ENCODE peak calls at places on chromosome 14, in six cellular contexts. Y is stimulated activated CD4-positive, alpha-beta T cell treated with anti-CD3 and anti-CD28 coated beads, Interleukin-1b, Interleukin-23, amount 100 ng/mL, for 24 hours; M is A172; K is iPS-NIHi11; C is M059J; X is transverse colon. E is an unnamed sample.

GRCh38 chr14:55123101-55123500 is 6.0 kb upstream of the LGALS3 start:
- DNase-seq in Y (no peak), M (peak), K (no peak), C (peak), X (no peak), E (no peak)

GRCh38 chr14:66645716-66646115 is 137.8 kb downstream of the GPHN start:
- DNase-seq in Y (no peak), M (peak), K (no peak), C (peak), X (no peak), E (no peak)

GRCh38 chr14:99412122-99413061 is 68.3 kb downstream of the SETD3 start:
- DNase-seq in Y (no peak), M (no peak), K (peak), C (peak), X (no peak), E (no peak)

GRCh38 chr14:105498430-105499255 is 7.6 kb downstream of the TEDC1 start:
- DNase-seq in Y (no peak), M (no peak), K (no peak), C (no peak), X (no peak), E (no peak)

GRCh38 chr14:55731881-55732498 is 152.0 kb downstream of the KTN1 start:
- DNase-seq in Y (peak), M (peak), K (no peak), C (peak), X (peak), E (peak)

GRCh38 chr14:36068777-36069534 is 107.6 kb downstream of the PTCSC3 start:
- DNase-seq in Y (no peak), M (peak), K (no peak), C (peak), X (no peak), E (peak)

GRCh38 chr14:76920572-76921175 is 94.5 kb downstream of the LRRC74A start:
- DNase-seq in Y (no peak), M (no peak), K (peak), C (no peak), X (no peak), E (no peak)

GRCh38 chr14:105492966-105493871 is 2.2 kb downstream of the TEDC1 start:
- DNase-seq in Y (no peak), M (no peak), K (no peak), C (no peak), X (no peak), E (no peak)

GRCh38 chr14:20454359-20454644 is 310 bp downstream of the OSGEP start:
- DNase-seq in Y (no peak), M (peak), K (no peak), C (peak), X (peak), E (peak)

GRCh38 chr14:89675590-89675989 is 258.6 kb upstream of the FOXN3 start:
- DNase-seq in Y (no peak), M (no peak), K (no peak), C (no peak), X (no peak), E (no peak)

GRCh38 chr14:92939699-92940098 is 16.7 kb downstream of the CHGA start:
- DNase-seq in Y (no peak), M (no peak), K (no peak), C (no peak), X (no peak), E (no peak)

GRCh38 chr14:75906680-75907280 is 75.0 kb downstream of the TGFB3 start:
- DNase-seq in Y (peak), M (peak), K (peak), C (peak), X (peak), E (peak)

GRCh38 chr14:55200646-55201045 is 9.3 kb upstream of the DLGAP5 start:
- DNase-seq in Y (no peak), M (no peak), K (no peak), C (no peak), X (no peak), E (no peak)

GRCh38 chr14:22047105-22047504 is 373.5 kb upstream of the OR4E1 start:
- DNase-seq in Y (no peak), M (no peak), K (peak), C (no peak), X (no peak), E (peak)

GRCh38 chr14:29937116-29937515 is 9.5 kb upstream of the PRKD1 start:
- DNase-seq in Y (no peak), M (peak), K (no peak), C (peak), X (no peak), E (no peak)

GRCh38 chr14:26199599-26200370 is 398.0 kb downstream of the NOVA1 start:
- DNase-seq in Y (no peak), M (peak), K (no peak), C (peak), X (no peak), E (no peak)

GRCh38 chr14:99064262-99064954 is 207.6 kb downstream of the BCL11B start:
- DNase-seq in Y (no peak), M (no peak), K (no peak), C (no peak), X (no peak), E (peak)

GRCh38 chr14:91872011-91872476 is 4.7 kb upstream of the TC2N start:
- DNase-seq in Y (no peak), M (no peak), K (no peak), C (no peak), X (no peak), E (peak)

GRCh38 chr14:54593860-54594259 is 26.9 kb downstream of the SAMD4A start:
- DNase-seq in Y (no peak), M (no peak), K (no peak), C (peak), X (no peak), E (no peak)

GRCh38 chr14:69077841-69078240 is 75.1 kb downstream of the DCAF5 start:
- DNase-seq in Y (no peak), M (peak), K (no peak), C (peak), X (no peak), E (no peak)

GRCh38 chr14:84591827-84592540 is 938.0 kb upstream of the FLRT2 start:
- DNase-seq in Y (no peak), M (peak), K (no peak), C (no peak), X (no peak), E (no peak)

GRCh38 chr14:89908712-89909450 is 45.6 kb downstream of the EFCAB11 start:
- DNase-seq in Y (no peak), M (no peak), K (no peak), C (peak), X (no peak), E (peak)

GRCh38 chr14:45766247-45766646 is 513.2 kb upstream of the MIS18BP1 start:
- DNase-seq in Y (no peak), M (no peak), K (no peak), C (no peak), X (no peak), E (no peak)

GRCh38 chr14:31208546-31209424 is 1.2 kb upstream of the HECTD1 start:
- DNase-seq in Y (peak), M (no peak), K (no peak), C (no peak), X (peak), E (no peak)

GRCh38 chr14:74973003-74973614 is 17.7 kb upstream of the PGF start:
- DNase-seq in Y (peak), M (no peak), K (peak), C (peak), X (peak), E (no peak)

GRCh38 chr14:61607570-61608244 is 87.6 kb upstream of the HIF1A start:
- DNase-seq in Y (no peak), M (no peak), K (no peak), C (no peak), X (no peak), E (no peak)

GRCh38 chr14:48973136-48973535 is 613.0 kb downstream of the RPS29 start:
- DNase-seq in Y (no peak), M (peak), K (no peak), C (peak), X (no peak), E (peak)

GRCh38 chr14:24435998-24436354 is 6.2 kb downstream of the KHNYN start:
- DNase-seq in Y (no peak), M (no peak), K (no peak), C (no peak), X (no peak), E (no peak)

GRCh38 chr14:68574906-68575305 is 218.0 kb downstream of the ZFP36L1 start:
- DNase-seq in Y (no peak), M (peak), K (no peak), C (peak), X (no peak), E (no peak)

GRCh38 chr14:50001146-50001998 is 108.5 kb downstream of the ARF6 start:
- DNase-seq in Y (peak), M (peak), K (peak), C (peak), X (peak), E (peak)

GRCh38 chr14:49881296-49882006 is 11.4 kb upstream of the ARF6 start:
- DNase-seq in Y (no peak), M (no peak), K (no peak), C (no peak), X (no peak), E (no peak)

GRCh38 chr14:104574536-104574935 is 5.0 kb upstream of the C14orf180 start:
- DNase-seq in Y (no peak), M (no peak), K (no peak), C (no peak), X (no peak), E (no peak)

E was measured in small intestine.